ENCODE peak calls at places on chromosomes 5 and 9, in ten cellular contexts. T is CD8-positive, alpha-beta T cell; A is glutamatergic neuron; W is HFFc6; G is NB4; R is sigmoid colon; V is uterus; B is fibroblast of lung; P is ovary; H is Caco-2. X is an unnamed sample.

GRCh38 chr5:29963956-29964355 is 1229.5 kb upstream of the CDH6 start:
- DNase-seq in T (no peak), A (no peak), W (no peak), G (no peak), R (no peak), V (no peak), B (no peak), P (no peak), H (no peak), X (no peak)

GRCh38 chr9:126111556-126111955 is 215.1 kb upstream of the MVB12B start:
- DNase-seq in T (no peak), A (no peak), W (no peak), G (no peak), R (peak), V (no peak), B (no peak), P (no peak), H (peak), X (no peak)

GRCh38 chr9:65411336-65411735 is 126.3 kb upstream of the FOXD4L5 start:
- DNase-seq in T (no peak), A (no peak), W (no peak), G (no peak), R (no peak), V (no peak), B (no peak), P (no peak), H (no peak), X (no peak)

GRCh38 chr9:89801723-89802680 is 197.2 kb downstream of the GADD45G start:
- DNase-seq in T (no peak), A (no peak), W (no peak), G (no peak), R (no peak), V (no peak), B (no peak), P (no peak), H (no peak), X (no peak)

GRCh38 chr5:55865831-55866230 is 14.7 kb downstream of the IL31RA start:
- DNase-seq in T (no peak), A (no peak), W (no peak), G (peak), R (no peak), V (no peak), B (peak), P (no peak), H (no peak), X (no peak)

GRCh38 chr5:56658972-56659371 is 156.4 kb upstream of the MAP3K1 start:
- DNase-seq in T (no peak), A (no peak), W (no peak), G (no peak), R (no peak), V (no peak), B (no peak), P (no peak), H (no peak), X (no peak)

GRCh38 chr5:146718628-146719027 is 159.9 kb downstream of the PPP2R2B start:
- DNase-seq in T (no peak), A (no peak), W (no peak), G (no peak), R (no peak), V (no peak), B (peak), P (no peak), H (no peak), X (no peak)

GRCh38 chr9:129312251-129312650 is 134.2 kb upstream of the IER5L start:
- DNase-seq in T (no peak), A (no peak), W (no peak), G (no peak), R (peak), V (no peak), B (no peak), P (no peak), H (no peak), X (no peak)

GRCh38 chr5:112316006-112316405 is 103.1 kb downstream of the EPB41L4A start:
- DNase-seq in T (no peak), A (no peak), W (no peak), G (no peak), R (no peak), V (no peak), B (no peak), P (no peak), H (no peak), X (peak)

GRCh38 chr9:28600226-28600625 is 1026.9 kb upstream of the C9orf72 start:
- DNase-seq in T (no peak), A (no peak), W (no peak), G (no peak), R (no peak), V (no peak), B (no peak), P (no peak), H (no peak), X (no peak)

GRCh38 chr9:89806371-89807100 is 201.7 kb downstream of the GADD45G start:
- DNase-seq in T (no peak), A (no peak), W (no peak), G (no peak), R (no peak), V (peak), B (no peak), P (no peak), H (no peak), X (no peak)

GRCh38 chr5:137751869-137752491 is 2.2 kb downstream of the HNRNPA0 start:
- DNase-seq in T (no peak), A (no peak), W (peak), G (peak), R (no peak), V (peak), B (peak), P (no peak), H (peak), X (peak)

GRCh38 chr5:143594913-143595818 is 191.7 kb upstream of the NR3C1 start:
- DNase-seq in T (no peak), A (no peak), W (peak), G (no peak), R (no peak), V (no peak), B (peak), P (no peak), H (peak), X (peak)

GRCh38 chr9:4739587-4740372 is 1.2 kb downstream of the AK3 start:
- DNase-seq in T (no peak), A (no peak), W (no peak), G (peak), R (no peak), V (no peak), B (peak), P (no peak), H (no peak), X (no peak)

GRCh38 chr9:131290039-131290766 is 680 bp downstream of the PLPP7 start:
- DNase-seq in T (no peak), A (peak), W (no peak), G (no peak), R (no peak), V (no peak), B (no peak), P (no peak), H (no peak), X (no peak)
- TF ChIP-seq CTCF in T (no peak), A (no peak), W (no peak), G (no peak), R (no peak), V (no peak), B (no peak), P (no peak), H (no peak), X (no peak)

GRCh38 chr5:176416123-176416924 is at the start of gene CLTB:
- DNase-seq in T (peak), A (peak), W (peak), G (peak), R (peak), V (peak), B (peak), P (peak), H (peak), X (peak)
- TF ChIP-seq CTCF in T (peak), A (peak), W (peak), G (peak), R (no peak), V (peak), B (peak), P (peak), H (peak), X (peak)

DNA sequence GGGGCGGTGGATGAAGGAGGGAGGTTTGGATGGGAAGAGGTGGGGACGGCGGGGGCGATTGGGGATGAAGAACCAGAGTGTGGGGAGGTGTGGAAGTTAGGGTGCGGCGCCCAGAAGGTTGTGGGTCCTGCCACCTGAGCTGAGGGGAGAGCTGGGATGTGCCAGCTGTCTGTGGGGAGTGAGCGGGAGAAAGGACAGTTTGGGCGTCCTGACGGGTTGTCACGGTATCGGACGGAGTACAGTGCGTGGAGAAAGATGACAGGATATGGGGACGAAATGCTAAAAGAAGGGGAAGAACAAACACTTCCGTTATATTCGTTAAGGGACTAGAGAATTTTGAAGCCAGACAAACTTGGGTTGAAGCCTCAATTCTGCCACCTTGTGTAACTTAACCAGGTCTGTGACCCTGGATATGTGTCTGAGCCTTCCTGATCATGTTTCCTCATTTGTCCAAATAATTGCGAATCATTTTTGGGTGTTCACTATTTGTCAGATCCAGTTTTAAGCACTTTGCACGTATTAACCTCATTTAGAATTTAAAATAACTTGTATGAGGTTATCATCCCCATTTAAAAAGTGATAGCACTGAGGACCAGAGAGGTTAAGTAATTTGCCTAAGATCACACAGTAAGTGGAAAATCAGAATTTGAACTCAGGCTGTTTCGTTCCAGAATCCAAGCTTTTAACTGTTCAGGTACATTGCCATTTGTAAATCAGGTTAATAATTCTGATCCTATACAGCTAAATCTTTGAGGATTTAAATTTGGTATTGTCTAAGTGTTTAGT is 689 bp downstream of the CNTRL start:
- DNase-seq in T (peak), A (no peak), W (peak), G (peak), R (no peak), V (no peak), B (peak), P (no peak), H (no peak), X (no peak)
- TF ChIP-seq CTCF in T (peak), A (no peak), W (peak), G (no peak), R (no peak), V (no peak), B (no peak), P (no peak), H (no peak), X (no peak)

DNA sequence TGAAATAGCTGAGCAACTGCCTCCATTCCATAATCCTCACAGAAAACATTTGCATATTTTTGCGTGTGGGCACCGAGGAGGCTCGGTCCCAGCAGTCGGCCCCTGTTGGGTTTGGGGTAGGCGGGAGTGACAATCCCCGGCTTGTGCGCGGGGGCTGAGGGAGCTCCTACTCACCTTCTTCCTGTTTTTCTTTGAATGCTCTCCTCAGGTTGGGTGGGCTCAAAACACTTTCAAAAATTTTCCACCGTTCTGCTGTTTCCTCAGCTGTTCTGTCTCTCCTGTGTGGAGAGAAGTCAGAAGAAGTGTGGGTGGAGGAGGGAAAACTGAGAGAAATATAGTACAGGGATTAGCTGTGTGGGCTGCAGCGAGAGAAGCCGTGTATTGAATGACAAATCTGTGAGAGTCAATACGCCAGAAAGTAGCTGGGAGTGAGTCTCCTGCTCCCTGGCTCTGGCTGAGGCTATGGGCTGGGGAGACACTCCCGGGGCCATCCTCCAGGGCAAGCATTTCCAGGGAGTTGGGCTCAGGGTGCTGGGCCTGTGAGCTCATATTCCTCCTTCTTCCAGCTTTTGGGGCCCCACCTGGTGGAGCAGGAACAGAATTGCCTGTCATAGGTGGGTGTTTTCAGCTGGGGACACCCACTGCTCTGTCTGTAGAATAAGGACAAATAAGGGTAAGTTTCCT is 84.7 kb downstream of the CMYA5 start:
- DNase-seq in T (no peak), A (peak), W (peak), G (peak), R (no peak), V (no peak), B (no peak), P (no peak), H (peak), X (peak)
- TF ChIP-seq CTCF in T (no peak), A (no peak), W (peak), G (no peak), R (no peak), V (peak), B (no peak), P (no peak), H (peak), X (peak)

X was measured in Calu3.